ENCODE peak calls at places on chromosomes 2 and 18, in eight cellular contexts. U is CD4-positive, CD25-positive, alpha-beta regulatory T cell; D is astrocyte; L is upper lobe of right lung; C is SK-N-SH; E is suprapubic skin; Z is OCI-LY7; B is fibroblast of lung. R is an unnamed sample. For H3K4me1 and H3K36me3, the result is how much of the 10 kb centered on the place peaks cover.

GRCh38 chr18:77090546-77091200 is 41.9 kb downstream of the MBP start:
- DNase-seq in U (no peak), D (no peak), L (no peak), C (no peak), E (no peak), Z (no peak), B (no peak), R (no peak)

GRCh38 chr18:5582054-5582453 is 38.3 kb upstream of the EPB41L3 start:
- DNase-seq in U (no peak), D (peak), L (no peak), C (no peak), E (no peak), Z (no peak), B (peak), R (no peak)

GRCh38 chr18:28972333-28972732 is 795.4 kb upstream of the CDH2 start:
- DNase-seq in U (no peak), D (no peak), L (no peak), C (no peak), E (no peak), Z (no peak), B (no peak), R (no peak)

GRCh38 chr2:46315103-46315890 is 18.1 kb downstream of the EPAS1 start:
- DNase-seq in U (no peak), D (peak), L (peak), C (peak), E (peak), Z (no peak), B (peak), R (no peak)

GRCh38 chr2:124740636-124741035 is 715.5 kb downstream of the CNTNAP5 start:
- DNase-seq in U (no peak), D (no peak), L (no peak), C (no peak), E (no peak), Z (no peak), B (no peak), R (no peak)

GRCh38 chr2:239444626-239445625 is 44.1 kb upstream of the HDAC4 start:
- DNase-seq in U (no peak), D (peak), L (peak), C (no peak), E (peak), Z (no peak), B (peak), R (no peak)

GRCh38 chr2:121257476-121257831 is 27.5 kb downstream of the TFCP2L1 start:
- DNase-seq in U (no peak), D (no peak), L (no peak), C (no peak), E (no peak), Z (no peak), B (no peak), R (no peak)

GRCh38 chr2:34320056-34320455 is 721.0 kb upstream of the FAM98A start:
- DNase-seq in U (no peak), D (no peak), L (no peak), C (no peak), E (no peak), Z (no peak), B (no peak), R (no peak)

GRCh38 chr2:229714080-229714735 is at the start of gene DNER:
- DNase-seq in U (peak), D (no peak), L (no peak), C (peak), E (no peak), Z (peak), B (no peak), R (peak)

GRCh38 chr2:189287982-189288494 is 108.5 kb upstream of the COL5A2 start:
- DNase-seq in U (peak), D (peak), L (no peak), C (peak), E (no peak), Z (no peak), B (peak), R (peak)

GRCh38 chr2:127614731-127615130 is 31.2 kb upstream of the GPR17 start:
- DNase-seq in U (no peak), D (peak), L (no peak), C (peak), E (no peak), Z (no peak), B (no peak), R (no peak)

GRCh38 chr2:127640082-127641072 is 5.6 kb upstream of the GPR17 start:
- DNase-seq in U (peak), D (no peak), L (no peak), C (peak), E (no peak), Z (peak), B (no peak), R (peak)

GRCh38 chr18:80231616-80232015 is 15.7 kb downstream of the PARD6G start:
- DNase-seq in U (no peak), D (no peak), L (no peak), C (no peak), E (no peak), Z (no peak), B (no peak), R (no peak)

GRCh38 chr18:22052405-22053105 is 116.8 kb upstream of the GATA6 start:
- DNase-seq in U (no peak), D (no peak), L (no peak), C (no peak), E (no peak), Z (no peak), B (no peak), R (no peak)

GRCh38 chr18:31156831-31157763 is 5.6 kb downstream of the DSC1 start:
- DNase-seq in U (no peak), D (no peak), L (no peak), C (no peak), E (no peak), Z (no peak), B (no peak), R (no peak)

GRCh38 chr2:54402350-54402749 is 53.8 kb upstream of the SPTBN1 start:
- DNase-seq in U (no peak), D (no peak), L (no peak), C (no peak), E (no peak), Z (no peak), B (peak), R (no peak)

GRCh38 chr2:104702451-104702850 is 151.5 kb upstream of the POU3F3 start:
- DNase-seq in U (no peak), D (no peak), L (no peak), C (peak), E (no peak), Z (no peak), B (no peak), R (no peak)
- H3K4me1 ChIP-seq in U (under half), D (under half), L (under half), C (under half), E (under half), Z (under half), B (under half), R (under half)

DNA sequence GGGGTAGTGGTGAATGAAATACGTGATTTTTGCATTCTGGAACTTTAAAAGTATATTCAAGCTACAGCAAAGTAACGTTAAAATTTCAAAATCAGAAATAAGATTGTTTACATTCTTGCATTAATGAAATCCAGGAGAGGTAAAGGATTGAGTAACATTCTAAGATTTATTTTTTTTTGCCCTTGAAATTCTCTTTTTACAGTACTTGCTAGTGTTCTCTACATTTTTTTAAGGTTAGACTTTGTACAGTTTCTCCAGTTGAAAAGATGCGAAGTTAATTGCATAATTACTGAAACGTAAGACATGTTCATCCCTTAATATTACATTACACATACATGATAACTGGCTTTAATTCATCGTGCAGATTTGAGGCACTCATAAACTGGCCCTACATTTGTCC is 74.5 kb downstream of the ACTR3 start:
- DNase-seq in U (no peak), D (no peak), L (no peak), C (no peak), E (no peak), Z (no peak), B (no peak), R (no peak)
- H3K36me3 ChIP-seq in U (under half), D (under half), L (under half), C (half or more), E (under half), Z (under half), B (under half), R (under half)

DNA sequence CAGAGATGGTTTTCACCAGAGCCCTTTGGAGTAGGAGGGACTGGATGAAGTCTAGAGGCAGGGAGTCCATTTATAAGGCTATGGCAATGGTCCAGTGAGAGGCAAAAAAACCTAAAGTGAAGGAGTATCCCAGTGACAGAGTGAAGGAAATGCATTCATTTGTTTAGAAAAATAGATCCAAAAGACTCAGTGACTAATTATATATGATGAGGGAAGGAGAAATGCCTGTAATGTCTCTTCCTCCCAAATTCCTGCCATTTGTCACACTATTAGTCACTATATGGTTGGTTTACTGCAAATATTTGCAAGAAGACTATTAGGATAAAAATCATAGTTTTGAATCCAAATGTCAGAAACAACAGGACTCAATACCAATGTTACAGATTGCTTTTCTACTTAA is 104.2 kb downstream of the ZNF521 start:
- DNase-seq in U (no peak), D (peak), L (no peak), C (no peak), E (no peak), Z (no peak), B (peak), R (no peak)
- H3K27ac ChIP-seq in U (no peak), D (peak), L (no peak), C (no peak), E (no peak), Z (no peak), B (peak), R (no peak)

GRCh38 chr2:18208956-18209355 is 330.5 kb downstream of the KCNS3 start:
- DNase-seq in U (no peak), D (no peak), L (no peak), C (no peak), E (no peak), Z (no peak), B (no peak), R (no peak)
- H3K4me1 ChIP-seq in U (under half), D (under half), L (under half), C (under half), E (under half), Z (under half), B (under half), R (under half)

DNA sequence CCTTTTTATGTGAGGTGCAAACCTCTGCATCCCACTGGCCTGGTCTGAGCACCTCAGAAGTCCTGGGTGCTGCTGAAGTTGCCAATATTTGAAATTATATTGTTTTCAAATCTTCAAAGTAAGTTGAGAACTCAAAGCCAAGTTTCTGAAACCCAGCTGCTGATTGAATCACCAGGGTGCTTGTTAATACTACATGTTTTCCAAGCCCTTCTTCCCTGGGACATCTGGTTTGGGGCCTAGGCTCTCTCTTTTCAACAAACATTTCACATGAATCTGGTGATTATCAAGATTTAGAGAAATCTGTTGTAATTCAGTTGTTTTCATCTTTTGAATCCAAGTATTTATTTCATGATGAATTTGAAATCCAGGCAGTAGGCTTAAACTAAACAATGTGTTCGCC is 24.4 kb downstream of the MLPH start:
- DNase-seq in U (no peak), D (no peak), L (no peak), C (no peak), E (no peak), Z (no peak), B (peak), R (no peak)
- H3K36me3 ChIP-seq in U (under half), D (half or more), L (under half), C (half or more), E (under half), Z (under half), B (under half), R (under half)

GRCh38 chr2:215527738-215528137 is 91.9 kb upstream of the FN1 start:
- DNase-seq in U (no peak), D (peak), L (no peak), C (no peak), E (no peak), Z (no peak), B (peak), R (no peak)
- H3K27ac ChIP-seq in U (no peak), D (peak), L (no peak), C (no peak), E (no peak), Z (no peak), B (peak), R (no peak)

GRCh38 chr2:130387071-130387400 is 31.2 kb downstream of the PTPN18 start:
- DNase-seq in U (no peak), D (no peak), L (no peak), C (no peak), E (no peak), Z (peak), B (no peak), R (peak)
- H3K4me1 ChIP-seq in U (under half), D (under half), L (under half), C (under half), E (under half), Z (half or more), B (under half), R (half or more)

GRCh38 chr2:159758239-159758638 is 39.8 kb downstream of the CD302 start:
- DNase-seq in U (no peak), D (no peak), L (no peak), C (no peak), E (no peak), Z (no peak), B (peak), R (no peak)

GRCh38 chr2:159759577-159759976 is 38.4 kb downstream of the CD302 start:
- DNase-seq in U (no peak), D (peak), L (no peak), C (no peak), E (no peak), Z (no peak), B (no peak), R (no peak)

GRCh38 chr2:159758686-159759085 is 39.3 kb downstream of the CD302 start:
- DNase-seq in U (no peak), D (peak), L (no peak), C (no peak), E (no peak), Z (no peak), B (no peak), R (no peak)

GRCh38 chr2:159762075-159762474 is 35.9 kb downstream of the CD302 start:
- DNase-seq in U (no peak), D (no peak), L (no peak), C (no peak), E (no peak), Z (no peak), B (no peak), R (no peak)

GRCh38 chr2:159760321-159760720 is 37.7 kb downstream of the CD302 start:
- DNase-seq in U (no peak), D (no peak), L (no peak), C (no peak), E (no peak), Z (no peak), B (no peak), R (no peak)
- H3K36me3 ChIP-seq in U (half or more), D (half or more), L (half or more), C (half or more), E (under half), Z (half or more), B (under half), R (half or more)

R was measured in Karpas-422.